ENCODE peak calls at places on chromosomes 13 and 19, in seven cellular contexts. C is MCF 10A, H is SHP77, Q is activated T-cell treated with anti-CD3 and anti-CD28 coated beads for 1 hour, M is HEK293T, A is iPS-NIHi11, N is EH. O is an unnamed sample.
A peak's percentile ranks its signal among the peaks of the same experiment; 100 is the strongest.

GRCh38 chr13:113656831-113657671 is 947 bp downstream of the ATP4B start:
- DNase-seq in C (no peak), N (no peak), H (no peak), M (no peak), Q (no peak), A (no peak), O (no peak)

GRCh38 chr19:3062165-3063105 is at the start of gene TLE5:
- DNase-seq in Q (peak; percentile 65), N (peak; percentile 62), C (peak; percentile 55), A (peak; percentile 84), M (peak; percentile 68), H (peak; percentile 64), O (no peak)

GRCh38 chr13:111325146-111325890 is 4.9 kb downstream of the TEX29 start:
- DNase-seq in M (no peak), A (no peak), C (no peak), Q (no peak), H (no peak), N (no peak), O (no peak)

GRCh38 chr19:46373573-46374359 is 26.9 kb downstream of the PPP5C start:
- DNase-seq in Q (no peak), H (peak; percentile 86), C (peak; percentile 100), N (peak; percentile 63), M (no peak), A (peak; percentile 77), O (peak; percentile 11)

GRCh38 chr19:50835103-50835784 is 1.9 kb upstream of the KLK15 start:
- DNase-seq in N (peak; percentile 30), A (no peak), Q (no peak), M (no peak), H (no peak), C (peak; percentile 15), O (no peak)

GRCh38 chr13:64527561-64527960 is 2702.6 kb downstream of the PCDH9 start:
- DNase-seq in C (peak; percentile 21), H (no peak), A (no peak), Q (no peak), N (no peak), M (no peak), O (no peak)

GRCh38 chr19:41376998-41377365 is 649 bp downstream of the TMEM91 start:
- DNase-seq in C (no peak), Q (no peak), N (no peak), A (no peak), M (no peak), H (no peak), O (no peak)

GRCh38 chr19:46365561-46365960 is 18.7 kb downstream of the PPP5C start:
- DNase-seq in N (peak; percentile 52), A (no peak), C (no peak), H (no peak), M (no peak), Q (no peak), O (no peak)

GRCh38 chr13:37344051-37344450 is 238.6 kb upstream of the CSNK1A1L start:
- DNase-seq in H (no peak), M (no peak), C (no peak), Q (no peak), N (no peak), A (no peak), O (no peak)

GRCh38 chr19:35757231-35757748 is 461 bp upstream of the HSPB6 start:
- DNase-seq in A (peak; percentile 31), M (peak; percentile 39), Q (no peak), N (peak; percentile 95), H (peak; percentile 74), C (no peak), O (no peak)